ENCODE peak calls at places on chromosomes 5 and 9, in eight cellular contexts. K is neural progenitor cell; Y is right lobe of liver; I is ovary; C is adipocyte; T is spleen; F is CD4-positive, alpha-beta memory T cell; V is tibial artery. H is an unnamed sample.
A peak's percentile ranks its signal among the peaks of the same experiment; 100 is the strongest.

GRCh38 chr5:156051972-156052371 is 275.0 kb upstream of the SGCD start:
- DNase-seq in F (no peak), T (no peak), I (no peak), V (no peak), Y (no peak), C (no peak), K (peak; percentile 29), H (peak; percentile 9)

GRCh38 chr9:113380869-113381378 is 4.1 kb upstream of the HDHD3 start:
- DNase-seq in F (no peak), T (peak; percentile 42), C (no peak), Y (no peak), I (no peak), K (no peak), V (no peak), H (no peak)

GRCh38 chr9:128632486-128632885 is 24.2 kb downstream of the DYNC2I2 start:
- DNase-seq in K (no peak), F (no peak), T (peak; percentile 36), Y (no peak), C (no peak), V (no peak), I (peak; percentile 30), H (no peak)

GRCh38 chr9:125829743-125830142 is 82.6 kb downstream of the PBX3 start:
- DNase-seq in C (peak; percentile 42), K (no peak), I (peak; percentile 28), F (peak; percentile 60), T (peak; percentile 81), Y (peak; percentile 43), V (peak; percentile 26), H (peak; percentile 1)

GRCh38 chr5:134833340-134834032 is 12.3 kb upstream of the C5orf24 start:
- DNase-seq in C (peak; percentile 72), V (no peak), F (no peak), K (no peak), I (no peak), Y (no peak), T (no peak), H (no peak)

GRCh38 chr9:120531683-120532300 is 48.2 kb downstream of the CDK5RAP2 start:
- DNase-seq in V (no peak), F (no peak), Y (no peak), K (peak; percentile 44), T (no peak), I (no peak), C (peak; percentile 66), H (no peak)

GRCh38 chr9:98226968-98227367 is 28.5 kb downstream of the TBC1D2 start:
- DNase-seq in C (no peak), I (no peak), T (no peak), Y (no peak), K (no peak), F (no peak), V (no peak), H (no peak)

GRCh38 chr9:32524558-32525461 is 1.2 kb downstream of the RIGI start:
- DNase-seq in T (peak; percentile 77), I (no peak), V (no peak), Y (no peak), K (peak; percentile 24), F (no peak), C (no peak), H (peak; percentile 7)

GRCh38 chr9:81035171-81035570 is 654.2 kb downstream of the TLE1 start:
- DNase-seq in T (no peak), Y (no peak), F (no peak), C (peak; percentile 76), V (no peak), K (no peak), I (no peak), H (no peak)

GRCh38 chr5:93583525-93583798 is 440 bp downstream of the NR2F1 start:
- DNase-seq in C (peak; percentile 48), Y (no peak), K (no peak), F (no peak), T (no peak), V (no peak), I (no peak), H (no peak)

GRCh38 chr9:2967779-2968178 is 123.9 kb upstream of the PUM3 start:
- DNase-seq in K (no peak), F (no peak), T (no peak), I (no peak), C (no peak), Y (no peak), V (no peak), H (no peak)

GRCh38 chr5:32443145-32443540 is 1.4 kb downstream of the ZFR start:
- DNase-seq in T (no peak), V (no peak), K (no peak), C (peak; percentile 69), I (no peak), Y (no peak), F (peak; percentile 19), H (no peak)

GRCh38 chr9:134709512-134710270 is 68.1 kb downstream of the COL5A1 start:
- DNase-seq in C (peak; percentile 46), Y (no peak), I (no peak), F (no peak), K (no peak), V (peak; percentile 78), T (no peak), H (peak; percentile 27)

GRCh38 chr9:134316444-134317160 is 9.7 kb upstream of the RXRA start:
- DNase-seq in F (no peak), T (peak; percentile 74), V (no peak), K (no peak), I (peak; percentile 82), C (no peak), Y (no peak), H (peak; percentile 79)

GRCh38 chr5:134146651-134147544 is 29.9 kb downstream of the SKP1 start:
- DNase-seq in F (no peak), T (peak; percentile 53), K (no peak), Y (no peak), C (no peak), V (no peak), I (peak; percentile 27), H (no peak)

GRCh38 chr5:116378007-116378831 is 196.4 kb downstream of the SEMA6A start:
- DNase-seq in I (no peak), V (no peak), F (no peak), T (no peak), Y (no peak), K (no peak), C (no peak), H (no peak)

GRCh38 chr9:84583866-84584265 is 85.7 kb upstream of the NTRK2 start:
- DNase-seq in C (no peak), K (no peak), V (no peak), Y (no peak), F (no peak), T (no peak), I (no peak), H (no peak)

GRCh38 chr5:149409268-149409948 is 30.3 kb upstream of the IL17B start:
- DNase-seq in K (no peak), Y (no peak), T (no peak), I (peak; percentile 36), F (no peak), C (peak; percentile 58), V (no peak), H (no peak)

GRCh38 chr5:68243681-68244080 is 28.1 kb downstream of the PIK3R1 start:
- DNase-seq in K (no peak), F (no peak), T (no peak), C (no peak), Y (no peak), V (no peak), I (no peak), H (no peak)

GRCh38 chr5:179123491-179124328 is 63.5 kb downstream of the ZNF354C start:
- DNase-seq in F (no peak), V (no peak), T (no peak), K (no peak), I (no peak), Y (no peak), C (no peak), H (no peak)
- H3K9me3 ChIP-seq in F (no peaks in the 10 kb centered on the region), V (peaks cover 29% of the 10 kb centered on the region), T (peaks cover 15% of the 10 kb centered on the region), K (no peaks in the 10 kb centered on the region), I (no peaks in the 10 kb centered on the region), Y (no peaks in the 10 kb centered on the region), C (no peaks in the 10 kb centered on the region), H (no peaks in the 10 kb centered on the region)

DNA sequence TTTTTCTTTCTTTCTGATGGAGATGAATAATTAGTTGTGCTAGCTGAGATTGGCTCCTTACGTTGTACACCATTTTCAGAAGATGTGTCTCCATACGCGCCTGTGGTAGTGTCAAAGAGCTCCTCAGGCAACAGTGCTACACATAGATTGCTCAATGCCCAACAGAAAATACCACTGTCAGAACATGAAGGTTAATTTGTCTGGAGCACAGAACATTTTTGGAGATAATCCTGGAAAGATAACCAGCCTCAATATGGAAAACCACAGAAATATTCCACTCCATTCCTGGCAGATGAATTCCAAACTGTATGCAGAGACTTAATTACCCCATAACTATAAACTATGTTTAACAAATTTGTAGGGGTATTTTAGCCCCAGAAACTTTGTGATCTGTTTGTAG is 233.6 kb downstream of the MARCHF11 start:
- DNase-seq in V (no peak), K (no peak), F (no peak), Y (no peak), C (peak; percentile 13), I (no peak), T (no peak), H (no peak)
- H3K4me3 ChIP-seq in V (no peak overlapping the region), K (no peak overlapping the region), F (no peak overlapping the region), Y (no peak overlapping the region), C (no peak overlapping the region), I (no peak overlapping the region), T (no peak overlapping the region), H (no peak overlapping the region)

DNA sequence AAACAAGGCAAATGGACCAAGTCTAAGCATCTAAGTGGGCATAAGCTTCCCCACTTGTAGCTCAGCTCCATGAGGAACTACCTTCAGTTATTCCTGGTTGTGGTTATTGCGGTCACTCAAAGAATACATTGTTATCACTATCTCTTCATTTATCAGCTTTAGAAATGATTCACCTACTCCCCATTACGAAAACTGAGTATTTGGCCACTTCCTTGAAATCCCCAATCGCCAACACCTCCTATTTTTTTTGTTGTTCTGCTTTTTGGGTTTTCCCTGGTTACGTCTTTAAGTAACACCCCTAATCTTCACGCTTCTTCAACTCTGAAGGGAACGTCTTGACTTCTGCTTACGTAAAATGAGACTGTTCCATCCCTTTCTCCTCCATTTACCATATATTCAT is 20.7 kb downstream of the MAPK9 start:
- DNase-seq in K (no peak), I (no peak), T (no peak), Y (no peak), V (no peak), F (no peak), C (no peak), H (no peak)
- H3K9me3 ChIP-seq in K (peaks cover 4% of the 10 kb centered on the region), I (peaks cover 33% of the 10 kb centered on the region), T (peaks cover 93% of the 10 kb centered on the region), Y (peaks cover 22% of the 10 kb centered on the region), V (peaks cover 76% of the 10 kb centered on the region), F (peaks cover 24% of the 10 kb centered on the region), C (peaks cover 97% of the 10 kb centered on the region), H (peaks cover 52% of the 10 kb centered on the region)

GRCh38 chr5:73921746-73922145 is 295.8 kb downstream of the ARHGEF28 start:
- DNase-seq in Y (no peak), F (no peak), K (no peak), I (no peak), V (no peak), C (no peak), T (no peak), H (no peak)

GRCh38 chr5:73912755-73913365 is 286.9 kb downstream of the ARHGEF28 start:
- DNase-seq in T (no peak), I (no peak), V (no peak), K (no peak), Y (no peak), F (no peak), C (peak; percentile 53), H (no peak)

GRCh38 chr5:73917433-73917832 is 291.4 kb downstream of the ARHGEF28 start:
- DNase-seq in Y (peak; percentile 74), C (no peak), I (peak; percentile 74), T (no peak), K (no peak), F (no peak), V (no peak), H (peak; percentile 91)

GRCh38 chr5:73913971-73914370 is 288.0 kb downstream of the ARHGEF28 start:
- DNase-seq in I (no peak), F (no peak), K (no peak), V (no peak), T (no peak), C (no peak), Y (no peak), H (no peak)

GRCh38 chr5:73918791-73919221 is 292.8 kb downstream of the ARHGEF28 start:
- DNase-seq in K (no peak), T (no peak), V (no peak), I (no peak), C (peak; percentile 10), Y (no peak), F (no peak), H (no peak)
- H3K4me3 ChIP-seq in K (no peak overlapping the region), T (no peak overlapping the region), V (no peak overlapping the region), I (no peak overlapping the region), C (peak overlapping the region; percentile 25), Y (no peak overlapping the region), F (no peak overlapping the region), H (no peak overlapping the region)